ENCODE peak calls at places on chromosomes 4 and X, in four cellular contexts. J is lung; W is CD4-positive, CD25-positive, alpha-beta regulatory T cell; L is substantia nigra. C is an unnamed sample.

GRCh38 chr4:1177274-1178141 is 5.1 kb upstream of the SPON2 start:
- DNase-seq in W (no peak), L (no peak), J (peak; percentile 29), C (no peak)

GRCh38 chr4:53514509-53514908 is 76.8 kb downstream of the LNX1 start:
- DNase-seq in L (no peak), W (no peak), J (no peak), C (no peak)

GRCh38 chr4:32455231-32455630 is 1735.1 kb downstream of the PCDH7 start:
- DNase-seq in J (no peak), L (no peak), W (no peak), C (no peak)

GRCh38 chrX:30887721-30888120 is 1.3 kb downstream of the TAB3 start:
- DNase-seq in W (no peak), J (no peak), L (no peak), C (no peak)

GRCh38 chr4:75248770-75249467 is 265.3 kb downstream of the RCHY1 start:
- DNase-seq in L (no peak), W (no peak), J (no peak), C (no peak)

GRCh38 chrX:39652336-39652735 is 445.4 kb downstream of the BCOR start:
- DNase-seq in L (peak; percentile 3), W (no peak), J (no peak), C (no peak)

GRCh38 chr4:158013858-158014257 is 159.0 kb downstream of the GASK1B start:
- DNase-seq in L (no peak), J (no peak), W (no peak), C (no peak)

GRCh38 chrX:119477812-119478232 is 9.6 kb downstream of the SLC25A5 start:
- DNase-seq in J (no peak), W (no peak), L (no peak), C (no peak)

GRCh38 chr4:84171871-84172270 is 327.2 kb downstream of the NKX6-1 start:
- DNase-seq in J (no peak), L (no peak), W (no peak), C (no peak)

GRCh38 chr4:41199788-41200187 is 14.6 kb downstream of the APBB2 start:
- DNase-seq in W (no peak), J (no peak), L (no peak), C (no peak)

GRCh38 chrX:20263474-20263873 is 3.2 kb downstream of the RPS6KA3 start:
- DNase-seq in J (no peak), W (peak; percentile 1), L (no peak), C (no peak)

GRCh38 chr4:185880571-185880970 is 68.6 kb upstream of the SORBS2 start:
- DNase-seq in L (no peak), W (no peak), J (no peak), C (peak; percentile 26)

GRCh38 chr4:3679851-3680311 is 86.3 kb upstream of the ADRA2C start:
- DNase-seq in W (no peak), J (no peak), L (no peak), C (no peak)

GRCh38 chrX:70434352-70434866 is 10.2 kb upstream of the DLG3 start:
- DNase-seq in L (peak; percentile 80), W (peak; percentile 62), J (peak; percentile 86), C (peak; percentile 82)

GRCh38 chr4:173794662-173795061 is 264.6 kb upstream of the HAND2 start:
- DNase-seq in W (no peak), J (no peak), L (no peak), C (no peak)

GRCh38 chr4:155085843-155086530 is 122.4 kb upstream of the NPY2R start:
- DNase-seq in L (no peak), W (no peak), J (no peak), C (no peak)

GRCh38 chr4:98555798-98556445 is 102.5 kb downstream of the TSPAN5 start:
- DNase-seq in L (no peak), J (no peak), W (no peak), C (no peak)

GRCh38 chrX:46485897-46486296 is 59.3 kb downstream of the ZNF674 start:
- DNase-seq in J (no peak), W (no peak), L (no peak), C (no peak)

GRCh38 chr4:87353592-87353991 is 30.9 kb upstream of the HSD17B13 start:
- DNase-seq in W (peak; percentile 19), J (peak; percentile 43), L (peak; percentile 2), C (no peak)

GRCh38 chr4:139738846-139739613 is 73.4 kb downstream of the MGST2 start:
- DNase-seq in J (no peak), W (no peak), L (no peak), C (no peak)

GRCh38 chr4:185540487-185541125 is 5.3 kb upstream of the PDLIM3 start:
- DNase-seq in L (no peak), W (no peak), J (no peak), C (no peak)

GRCh38 chr4:169270156-169270809 is 473 bp downstream of the SH3RF1 start:
- DNase-seq in W (no peak), L (peak; percentile 57), J (peak; percentile 66), C (peak; percentile 53)

GRCh38 chr4:97841512-97841911 is 301.8 kb downstream of the STPG2 start:
- DNase-seq in L (no peak), J (no peak), W (no peak), C (no peak)

GRCh38 chrX:23952984-23953907 is 45.4 kb downstream of the CXorf58 start:
- DNase-seq in L (peak; percentile 0), J (no peak), W (peak; percentile 1), C (no peak)

GRCh38 chrX:13123857-13124345 is 79.5 kb upstream of the FAM9C start:
- DNase-seq in W (no peak), L (no peak), J (no peak), C (no peak)

GRCh38 chr4:48635310-48635709 is 144.8 kb downstream of the FRYL start:
- DNase-seq in L (no peak), W (no peak), J (no peak), C (no peak)

GRCh38 chr4:140049924-140050681 is 103.9 kb downstream of the MAML3 start:
- DNase-seq in W (no peak), L (peak; percentile 5), J (no peak), C (no peak)

C was measured in prostate gland.